ENCODE peak calls at places on chromosomes 7 and 10, in nine cellular contexts. D is IMR-90; R is GM23248; L is CD4-positive, CD25-positive, alpha-beta regulatory T cell; A is esophagus squamous epithelium; M is endodermal cell; Y is ovary; T is upper lobe of right lung; I is adrenal gland. C is an unnamed sample. For H3K4me1, the result is how much of the 10 kb centered on the place peaks cover.

GRCh38 chr7:63899691-63900393 is 98.8 kb upstream of the ZNF722 start:
- DNase-seq in D (no peak), R (peak), L (peak), A (peak), M (no peak), Y (peak), T (peak), I (peak), C (peak)

GRCh38 chr10:48233643-48234042 is 40.9 kb downstream of the FRMPD2 start:
- DNase-seq in D (no peak), R (no peak), L (no peak), A (no peak), M (no peak), Y (no peak), T (no peak), I (no peak), C (no peak)

GRCh38 chr7:979886-980571 is 3.0 kb upstream of the CYP2W1 start:
- DNase-seq in D (no peak), R (no peak), L (no peak), A (no peak), M (no peak), Y (no peak), T (no peak), I (peak), C (no peak)

GRCh38 chr7:22853674-22854157 is 31.1 kb upstream of the TOMM7 start:
- DNase-seq in D (no peak), R (peak), L (peak), A (no peak), M (no peak), Y (no peak), T (peak), I (no peak), C (peak)

GRCh38 chr10:20017961-20018360 is 201.7 kb downstream of the PLXDC2 start:
- DNase-seq in D (peak), R (peak), L (no peak), A (no peak), M (no peak), Y (no peak), T (no peak), I (no peak), C (no peak)

GRCh38 chr7:40276061-40276460 is 141.3 kb downstream of the SUGCT start:
- DNase-seq in D (no peak), R (no peak), L (no peak), A (no peak), M (no peak), Y (no peak), T (no peak), I (no peak), C (no peak)

GRCh38 chr7:12030116-12030515 is 181.0 kb upstream of the TMEM106B start:
- DNase-seq in D (peak), R (peak), L (no peak), A (no peak), M (peak), Y (no peak), T (no peak), I (no peak), C (no peak)

GRCh38 chr7:37150856-37151255 is 297.8 kb downstream of the ELMO1 start:
- DNase-seq in D (no peak), R (no peak), L (no peak), A (no peak), M (peak), Y (no peak), T (no peak), I (no peak), C (no peak)

GRCh38 chr10:62858364-62858763 is 42.2 kb upstream of the EGR2 start:
- DNase-seq in D (peak), R (peak), L (no peak), A (no peak), M (peak), Y (no peak), T (no peak), I (peak), C (no peak)

GRCh38 chr7:22582860-22583640 is 83.1 kb upstream of the STEAP1B start:
- DNase-seq in D (peak), R (peak), L (no peak), A (no peak), M (peak), Y (no peak), T (peak), I (no peak), C (no peak)

GRCh38 chr7:133529861-133530260 is 277.0 kb downstream of the EXOC4 start:
- DNase-seq in D (no peak), R (no peak), L (no peak), A (no peak), M (no peak), Y (no peak), T (no peak), I (no peak), C (no peak)

GRCh38 chr7:99447943-99448342 is 9.2 kb downstream of the CPSF4 start:
- DNase-seq in D (no peak), R (no peak), L (no peak), A (no peak), M (peak), Y (no peak), T (no peak), I (no peak), C (no peak)

GRCh38 chr10:122126763-122127659 is 138.0 kb downstream of the TACC2 start:
- DNase-seq in D (peak), R (peak), L (no peak), A (no peak), M (peak), Y (no peak), T (no peak), I (peak), C (no peak)

GRCh38 chr10:101566333-101567164 is 21.5 kb downstream of the POLL start:
- DNase-seq in D (peak), R (peak), L (no peak), A (no peak), M (peak), Y (no peak), T (peak), I (peak), C (no peak)

GRCh38 chr7:125118444-125118843 is 188.8 kb upstream of the POT1 start:
- DNase-seq in D (no peak), R (no peak), L (no peak), A (no peak), M (no peak), Y (no peak), T (no peak), I (no peak), C (no peak)

GRCh38 chr7:55093674-55094073 is 74.9 kb downstream of the EGFR start:
- DNase-seq in D (no peak), R (no peak), L (no peak), A (no peak), M (no peak), Y (no peak), T (no peak), I (no peak), C (no peak)

GRCh38 chr7:108385834-108386422 is 70.3 kb downstream of the NRCAM start:
- DNase-seq in D (no peak), R (no peak), L (no peak), A (no peak), M (no peak), Y (no peak), T (no peak), I (no peak), C (no peak)

GRCh38 chr7:3243680-3244079 is 57.4 kb upstream of the SDK1 start:
- DNase-seq in D (no peak), R (no peak), L (no peak), A (no peak), M (no peak), Y (no peak), T (no peak), I (no peak), C (no peak)

GRCh38 chr10:90462761-90463160 is 395.1 kb downstream of the HTR7 start:
- DNase-seq in D (peak), R (no peak), L (no peak), A (no peak), M (no peak), Y (no peak), T (no peak), I (no peak), C (no peak)

GRCh38 chr10:95275726-95276366 is 15.0 kb downstream of the PDLIM1 start:
- DNase-seq in D (peak), R (peak), L (no peak), A (no peak), M (no peak), Y (no peak), T (no peak), I (no peak), C (no peak)

GRCh38 chr10:24465124-24465874 is 256.4 kb downstream of the KIAA1217 start:
- DNase-seq in D (peak), R (peak), L (no peak), A (no peak), M (no peak), Y (no peak), T (no peak), I (no peak), C (no peak)

GRCh38 chr10:117662790-117663540 is 120.4 kb downstream of the EMX2 start:
- DNase-seq in D (no peak), R (no peak), L (no peak), A (no peak), M (no peak), Y (no peak), T (no peak), I (no peak), C (no peak)

GRCh38 chr10:35421553-35422178 is 85.4 kb downstream of the CCNY start:
- DNase-seq in D (peak), R (peak), L (no peak), A (no peak), M (peak), Y (no peak), T (no peak), I (peak), C (no peak)

GRCh38 chr10:115918812-115919211 is 354.2 kb downstream of the GFRA1 start:
- DNase-seq in D (peak), R (peak), L (no peak), A (no peak), M (no peak), Y (no peak), T (no peak), I (no peak), C (no peak)

GRCh38 chr10:26491276-26491675 is 53.1 kb downstream of the APBB1IP start:
- DNase-seq in D (no peak), R (peak), L (no peak), A (no peak), M (no peak), Y (no peak), T (no peak), I (no peak), C (no peak)

GRCh38 chr10:2861632-2862210 is 205.6 kb upstream of the PFKP start:
- DNase-seq in D (no peak), R (no peak), L (no peak), A (no peak), M (no peak), Y (no peak), T (no peak), I (no peak), C (no peak)

GRCh38 chr7:95317546-95317945 is 6.8 kb downstream of the PON1 start:
- DNase-seq in D (no peak), R (no peak), L (no peak), A (no peak), M (no peak), Y (no peak), T (no peak), I (no peak), C (no peak)

GRCh38 chr7:13047061-13047460 is 359.6 kb downstream of the ARL4A start:
- DNase-seq in D (no peak), R (no peak), L (no peak), A (no peak), M (no peak), Y (no peak), T (no peak), I (no peak), C (no peak)

GRCh38 chr7:106622654-106623314 is 38.2 kb downstream of the CCDC71L start:
- DNase-seq in D (no peak), R (no peak), L (no peak), A (no peak), M (no peak), Y (no peak), T (no peak), I (no peak), C (no peak)

GRCh38 chr10:13016886-13017285 is 15.4 kb upstream of the CCDC3 start:
- DNase-seq in D (no peak), R (no peak), L (no peak), A (no peak), M (no peak), Y (no peak), T (no peak), I (no peak), C (no peak)

GRCh38 chr7:17176633-17177032 is 121.8 kb upstream of the AHR start:
- DNase-seq in D (no peak), R (no peak), L (no peak), A (no peak), M (no peak), Y (no peak), T (no peak), I (no peak), C (no peak)

GRCh38 chr7:134710854-134711624 is 64.4 kb downstream of the BPGM start:
- DNase-seq in D (peak), R (peak), L (peak), A (no peak), M (no peak), Y (no peak), T (no peak), I (no peak), C (peak)

GRCh38 chr10:30996481-30996980 is 35.1 kb downstream of the ZNF438 start:
- DNase-seq in D (no peak), R (no peak), L (no peak), A (no peak), M (no peak), Y (no peak), T (no peak), I (no peak), C (no peak)
- H3K4me3 ChIP-seq in D (no peak), R (no peak), L (no peak), A (no peak), M (no peak), Y (no peak), T (peak), I (no peak), C (no peak)

DNA sequence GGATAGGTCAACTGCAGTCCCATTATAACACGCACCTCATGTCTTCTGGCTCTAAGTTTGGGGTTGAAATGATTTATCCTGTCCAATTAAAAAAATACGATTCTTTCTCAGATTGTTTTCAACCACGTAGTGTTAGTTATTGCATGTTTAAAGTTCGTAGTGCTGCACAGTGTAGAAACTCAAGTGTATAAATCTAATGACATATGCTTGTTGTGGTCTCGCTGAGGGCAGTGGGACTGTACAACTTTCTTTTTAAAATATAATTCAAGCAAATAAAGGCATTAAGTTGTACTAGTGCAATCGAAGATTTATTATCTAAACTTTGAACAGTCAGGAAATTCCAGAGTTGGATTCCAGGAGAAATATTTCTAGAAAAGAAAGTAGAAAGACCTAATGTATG is 124.0 kb upstream of the HPS1 start:
- DNase-seq in D (no peak), R (no peak), L (no peak), A (no peak), M (no peak), Y (no peak), T (no peak), I (no peak), C (no peak)
- H3K4me1 ChIP-seq in D (under half), R (under half), L (under half), A (under half), M (under half), Y (under half), T (under half), I (under half), C (under half)

DNA sequence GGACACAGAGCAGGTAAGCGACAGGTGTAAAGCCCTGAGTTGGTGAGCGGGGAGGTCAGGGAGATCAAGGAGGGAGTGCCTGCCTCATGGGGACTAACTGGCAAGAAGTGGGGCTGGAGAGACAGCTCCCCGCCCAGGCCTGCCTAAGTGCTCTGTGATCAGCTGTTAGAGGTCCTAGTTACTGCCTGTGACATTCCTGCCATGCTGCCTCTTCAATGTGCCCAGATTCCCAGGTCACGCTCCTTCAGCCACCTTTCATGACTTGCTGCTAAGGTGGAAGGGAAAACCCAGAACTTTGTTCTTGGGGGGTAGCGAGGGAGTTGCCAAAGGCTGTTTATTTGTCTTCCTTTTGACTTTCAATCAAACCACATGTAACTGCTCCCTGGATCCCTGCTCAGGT is 114.3 kb upstream of the ZNF438 start:
- DNase-seq in D (no peak), R (no peak), L (no peak), A (no peak), M (no peak), Y (no peak), T (no peak), I (no peak), C (no peak)
- H3K4me3 ChIP-seq in D (no peak), R (no peak), L (no peak), A (no peak), M (no peak), Y (no peak), T (no peak), I (no peak), C (no peak)

DNA sequence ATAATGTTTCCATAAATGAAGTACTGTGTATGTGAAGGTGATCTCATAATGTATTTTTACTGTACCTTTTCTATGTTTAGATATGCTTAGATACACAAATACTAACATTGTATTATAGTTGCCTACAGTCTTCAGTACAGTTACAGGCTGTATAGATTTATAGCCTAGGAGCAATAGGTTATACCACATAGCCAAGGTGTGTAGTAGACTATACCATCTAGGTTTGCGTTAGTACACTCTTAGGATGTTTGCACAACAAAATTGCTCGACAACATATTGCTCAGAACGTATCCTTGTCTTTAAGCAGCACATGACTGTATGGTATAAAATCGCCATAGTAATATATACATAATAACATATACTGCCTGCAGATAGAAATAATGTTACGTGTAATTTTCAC is 42.9 kb downstream of the WAC start:
- DNase-seq in D (no peak), R (no peak), L (no peak), A (no peak), M (no peak), Y (no peak), T (no peak), I (no peak), C (no peak)
- H3K4me1 ChIP-seq in D (under half), R (under half), L (half or more), A (half or more), M (under half), Y (under half), T (under half), I (half or more), C (under half)

GRCh38 chr10:43113201-43113893 is 24.9 kb upstream of the CSGALNACT2 start:
- DNase-seq in D (no peak), R (no peak), L (no peak), A (no peak), M (no peak), Y (no peak), T (peak), I (no peak), C (no peak)
- H3K4me3 ChIP-seq in D (no peak), R (no peak), L (no peak), A (no peak), M (no peak), Y (no peak), T (no peak), I (no peak), C (no peak)

DNA sequence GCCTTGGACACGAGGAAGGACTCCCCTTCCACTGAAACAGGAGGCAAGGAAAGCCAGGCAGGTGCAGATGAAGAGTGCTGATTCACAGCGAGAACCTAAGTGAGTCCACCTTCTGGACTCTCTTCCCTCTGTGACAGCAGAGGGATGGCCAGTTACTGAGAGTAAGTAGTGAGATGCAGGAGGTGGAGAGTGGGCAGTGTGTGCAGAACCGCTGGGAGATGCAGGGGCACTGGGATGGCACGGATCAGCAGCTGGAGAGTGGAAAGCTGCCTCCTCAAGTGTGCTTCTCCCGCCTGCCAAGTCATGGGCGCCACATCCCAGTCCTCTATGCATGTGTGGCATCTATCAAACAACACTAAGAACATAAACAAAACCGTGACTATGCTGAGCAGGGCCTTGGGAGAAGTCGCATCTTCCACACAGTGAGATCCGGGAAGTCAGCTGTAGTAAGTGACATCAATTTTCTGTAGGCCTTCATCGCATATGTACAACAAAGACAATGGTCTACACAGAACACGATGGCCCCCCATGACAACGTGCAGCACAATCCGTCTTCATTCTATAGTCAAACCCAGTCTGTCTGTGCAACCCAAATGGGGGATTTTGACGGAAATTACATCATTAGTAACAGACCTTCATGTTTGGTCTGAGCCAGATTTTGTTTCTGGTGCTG is 217.4 kb upstream of the KLF14 start:
- DNase-seq in D (no peak), R (no peak), L (peak), A (no peak), M (no peak), Y (no peak), T (no peak), I (no peak), C (peak)
- H3K4me1 ChIP-seq in D (under half), R (under half), L (half or more), A (half or more), M (under half), Y (under half), T (under half), I (under half), C (half or more)

DNA sequence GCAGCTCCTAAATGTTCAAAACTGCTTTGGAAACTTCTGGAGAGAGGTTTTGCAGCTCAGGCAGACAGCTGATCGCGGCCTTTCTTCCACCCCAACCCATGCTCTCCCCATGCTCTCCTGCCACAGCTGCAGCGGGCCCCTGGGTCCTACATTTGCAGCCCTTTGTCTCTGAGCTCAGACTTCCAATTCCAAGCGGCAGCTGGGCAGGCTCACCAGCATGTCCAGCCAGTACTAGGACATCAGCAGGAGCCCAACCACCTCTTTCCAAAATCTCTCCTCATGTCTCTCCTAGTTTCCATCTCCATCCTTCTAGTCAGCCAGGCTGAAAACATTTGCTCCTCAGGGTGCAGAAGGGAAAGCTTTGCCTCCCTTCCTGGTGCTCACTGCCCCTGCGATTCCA is 6.0 kb downstream of the LEP start:
- DNase-seq in D (no peak), R (no peak), L (no peak), A (no peak), M (no peak), Y (no peak), T (no peak), I (no peak), C (no peak)
- H3K4me3 ChIP-seq in D (no peak), R (no peak), L (no peak), A (no peak), M (no peak), Y (no peak), T (no peak), I (no peak), C (no peak)

DNA sequence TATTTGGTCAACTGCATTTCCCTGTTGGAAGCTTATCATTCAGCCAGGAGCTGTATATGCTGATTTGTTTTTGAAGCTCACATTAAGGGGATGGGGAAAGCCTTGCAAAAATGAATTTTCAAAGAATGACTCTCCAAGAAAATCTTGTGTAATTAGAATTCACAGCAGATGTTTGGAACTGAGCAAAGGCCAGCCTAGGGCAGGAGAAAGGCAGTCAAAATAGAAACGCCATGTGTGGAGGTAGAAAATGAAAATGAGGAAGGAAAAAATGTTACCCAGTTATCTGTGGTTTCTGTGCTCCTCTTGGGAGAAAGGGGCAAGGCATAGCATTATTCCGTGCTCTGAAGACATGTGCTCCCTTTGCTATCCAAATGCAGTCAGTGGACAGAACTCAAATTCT is 93.5 kb downstream of the NRP1 start:
- DNase-seq in D (peak), R (peak), L (no peak), A (no peak), M (no peak), Y (no peak), T (no peak), I (no peak), C (no peak)
- H3K4me1 ChIP-seq in D (under half), R (half or more), L (under half), A (under half), M (under half), Y (under half), T (under half), I (under half), C (under half)